ENCODE peak calls at places on chromosome 1, in six cellular contexts. Z, C, J, Q, L and Y are unnamed samples.
A peak's percentile ranks its signal among the peaks of the same experiment; 100 is the strongest.

GRCh38 chr1:18110968-18111367 is 3.4 kb downstream of the IGSF21 start:
- DNase-seq in Z (peak; percentile 65), C (no peak), J (no peak), Q (no peak), L (no peak), Y (no peak)

GRCh38 chr1:57637155-57637554 is 213.3 kb upstream of the DAB1 start:
- DNase-seq in Z (no peak), C (no peak), J (no peak), Q (no peak), L (no peak), Y (no peak)

GRCh38 chr1:211158866-211159265 is 24.9 kb upstream of the KCNH1 start:
- DNase-seq in Z (no peak), C (no peak), J (no peak), Q (no peak), L (no peak), Y (no peak)

GRCh38 chr1:67642694-67643093 is 42.3 kb upstream of the GADD45A start:
- DNase-seq in Z (no peak), C (peak; percentile 43), J (no peak), Q (no peak), L (no peak), Y (no peak)

GRCh38 chr1:87647436-87648177 is 318.9 kb downstream of the LMO4 start:
- DNase-seq in Z (no peak), C (no peak), J (no peak), Q (no peak), L (no peak), Y (no peak)

GRCh38 chr1:96634863-96635262 is 86.7 kb upstream of the PTBP2 start:
- DNase-seq in Z (no peak), C (no peak), J (no peak), Q (no peak), L (no peak), Y (no peak)

GRCh38 chr1:94039514-94039870 is 81.5 kb downstream of the ABCA4 start:
- DNase-seq in Z (peak; percentile 82), C (peak; percentile 76), J (peak; percentile 84), Q (peak; percentile 5), L (peak; percentile 76), Y (peak; percentile 60)

GRCh38 chr1:30287976-30288375 is 435.4 kb downstream of the MATN1 start:
- DNase-seq in Z (no peak), C (no peak), J (no peak), Q (no peak), L (no peak), Y (no peak)

GRCh38 chr1:226549937-226550670 is 1.5 kb downstream of the STUM start:
- DNase-seq in Z (peak; percentile 85), C (peak; percentile 55), J (peak; percentile 89), Q (no peak), L (no peak), Y (peak; percentile 64)

GRCh38 chr1:94527447-94528031 is 14.0 kb downstream of the F3 start:
- DNase-seq in Z (no peak), C (no peak), J (no peak), Q (no peak), L (no peak), Y (peak; percentile 37)

GRCh38 chr1:56645663-56646330 is 683 bp downstream of the PRKAA2 start:
- DNase-seq in Z (peak; percentile 66), C (no peak), J (peak; percentile 66), Q (no peak), L (no peak), Y (no peak)

GRCh38 chr1:99737016-99737415 is 29.4 kb downstream of the FRRS1 start:
- DNase-seq in Z (no peak), C (peak; percentile 46), J (no peak), Q (no peak), L (no peak), Y (no peak)

GRCh38 chr1:166327886-166328285 is 161.1 kb upstream of the FAM78B start:
- DNase-seq in Z (no peak), C (no peak), J (no peak), Q (no peak), L (no peak), Y (no peak)

GRCh38 chr1:67312630-67313029 is 5.0 kb downstream of the IL12RB2 start:
- DNase-seq in Z (no peak), C (no peak), J (no peak), Q (no peak), L (no peak), Y (no peak)

GRCh38 chr1:228697209-228698016 is 37.9 kb upstream of the RHOU start:
- DNase-seq in Z (peak; percentile 89), C (peak; percentile 37), J (peak; percentile 80), Q (no peak), L (peak; percentile 65), Y (peak; percentile 59)

GRCh38 chr1:59366352-59366751 is 69.5 kb downstream of the FGGY start:
- DNase-seq in Z (no peak), C (no peak), J (no peak), Q (no peak), L (no peak), Y (no peak)

GRCh38 chr1:198932351-198932991 is 293.6 kb downstream of the PTPRC start:
- DNase-seq in Z (no peak), C (no peak), J (no peak), Q (no peak), L (no peak), Y (no peak)

GRCh38 chr1:154490327-154490726 is 11.7 kb upstream of the TDRD10 start:
- DNase-seq in Z (no peak), C (no peak), J (no peak), Q (no peak), L (no peak), Y (no peak)
- H3K4me1 ChIP-seq in Z (no peaks in the 10 kb centered on the region), C (peaks cover 56% of the 10 kb centered on the region), J (no peaks in the 10 kb centered on the region), Q (peaks cover 15% of the 10 kb centered on the region), L (peaks cover 81% of the 10 kb centered on the region), Y (no peaks in the 10 kb centered on the region)

DNA sequence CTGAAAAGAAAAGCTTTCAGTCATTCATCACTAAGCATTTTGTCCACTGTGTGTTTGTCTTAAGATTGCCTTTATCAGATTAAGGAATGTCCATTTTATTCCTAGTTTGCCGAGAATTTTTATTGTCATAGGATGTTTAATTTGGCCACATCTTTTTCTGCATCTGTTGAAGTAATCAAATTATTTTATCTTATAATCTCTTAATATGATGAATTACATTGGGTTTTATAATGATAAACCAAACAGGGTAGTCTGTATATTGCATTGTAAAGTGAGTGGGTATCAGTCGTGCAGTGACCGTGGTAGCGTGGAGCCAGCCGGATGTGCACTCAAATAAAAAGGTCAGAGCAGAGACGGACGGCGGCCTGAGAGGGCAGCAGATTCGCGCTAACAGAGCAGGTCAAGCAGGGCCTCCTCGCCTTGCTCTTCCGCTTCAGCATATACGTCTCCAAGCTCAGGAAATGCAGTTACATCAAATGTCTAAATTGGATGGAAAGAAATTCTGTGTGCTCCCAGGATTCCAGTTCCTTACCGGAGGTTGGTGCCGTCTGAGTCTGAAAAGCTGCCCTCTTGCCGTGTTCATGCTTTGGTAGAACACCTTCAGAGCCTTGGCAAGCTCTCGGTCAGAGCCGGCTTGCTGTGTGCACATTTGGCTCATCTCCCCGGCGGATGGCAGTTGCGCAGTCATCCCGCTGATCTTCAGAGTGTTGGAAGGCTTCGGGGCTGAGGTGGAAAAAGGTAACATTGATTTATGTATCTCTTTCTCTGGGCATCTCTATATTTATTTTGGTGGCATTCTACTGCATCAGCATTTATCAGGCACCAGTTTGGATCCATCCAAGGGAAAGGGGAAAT is 51.5 kb downstream of the SCCPDH start:
- DNase-seq in Z (no peak), C (no peak), J (no peak), Q (no peak), L (no peak), Y (no peak)
- TF ChIP-seq CTCF in Z (no peak), C (no peak), J (no peak), Q (no peak), L (no peak), Y (no peak)

GRCh38 chr1:162671664-162672415 is 39.6 kb downstream of the DDR2 start:
- DNase-seq in Z (no peak), C (no peak), J (no peak), Q (no peak), L (no peak), Y (no peak)

GRCh38 chr1:162674018-162674608 is 41.8 kb downstream of the DDR2 start:
- DNase-seq in Z (no peak), C (no peak), J (no peak), Q (no peak), L (no peak), Y (no peak)

GRCh38 chr1:162666006-162666645 is 33.9 kb downstream of the DDR2 start:
- DNase-seq in Z (no peak), C (no peak), J (no peak), Q (no peak), L (no peak), Y (no peak)

GRCh38 chr1:162672678-162673259 is 40.5 kb downstream of the DDR2 start:
- DNase-seq in Z (no peak), C (no peak), J (no peak), Q (no peak), L (no peak), Y (no peak)

GRCh38 chr1:162670928-162671663 is 38.8 kb downstream of the DDR2 start:
- DNase-seq in Z (no peak), C (no peak), J (no peak), Q (no peak), L (no peak), Y (no peak)
- H3K36me3 ChIP-seq in Z (no peaks in the 10 kb centered on the region), C (no peaks in the 10 kb centered on the region), J (no peaks in the 10 kb centered on the region), Q (no peaks in the 10 kb centered on the region), L (no peaks in the 10 kb centered on the region), Y (no peaks in the 10 kb centered on the region)

GRCh38 chr1:153233448-153233847 is 16.1 kb downstream of the PRR9 start:
- DNase-seq in Z (no peak), C (no peak), J (no peak), Q (no peak), L (no peak), Y (no peak)

GRCh38 chr1:153231800-153232199 is 14.4 kb downstream of the PRR9 start:
- DNase-seq in Z (no peak), C (no peak), J (no peak), Q (no peak), L (no peak), Y (no peak)

GRCh38 chr1:153231363-153231762 is 14.0 kb downstream of the PRR9 start:
- DNase-seq in Z (no peak), C (no peak), J (no peak), Q (no peak), L (no peak), Y (no peak)

GRCh38 chr1:153228481-153228880 is 11.1 kb downstream of the PRR9 start:
- DNase-seq in Z (no peak), C (no peak), J (no peak), Q (no peak), L (no peak), Y (no peak)

DNA sequence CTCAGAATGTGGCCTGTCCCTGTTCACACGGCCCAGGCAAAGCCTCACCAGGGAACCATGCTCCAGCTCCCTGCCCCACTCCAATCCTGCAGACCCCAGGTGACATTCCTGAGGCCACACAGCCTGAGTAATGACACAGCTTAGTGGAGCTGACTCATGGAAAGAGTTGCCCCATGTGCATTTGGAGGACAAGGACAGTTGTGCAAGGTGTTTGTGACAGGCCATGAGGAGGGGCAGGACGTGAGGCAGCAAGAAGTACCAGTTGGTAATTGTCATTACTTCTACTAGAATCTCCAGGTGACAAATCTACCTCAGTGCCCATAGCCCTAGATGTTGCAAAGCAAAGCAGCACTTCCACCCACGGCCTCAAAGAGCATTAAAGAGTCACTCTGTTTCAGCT is 15.2 kb downstream of the PRR9 start:
- DNase-seq in Z (no peak), C (no peak), J (no peak), Q (no peak), L (no peak), Y (no peak)
- H3K4me1 ChIP-seq in Z (no peaks in the 10 kb centered on the region), C (no peaks in the 10 kb centered on the region), J (no peaks in the 10 kb centered on the region), Q (no peaks in the 10 kb centered on the region), L (no peaks in the 10 kb centered on the region), Y (no peaks in the 10 kb centered on the region)